ENCODE peak calls at places on chromosomes 11 and 22, in seven cellular contexts. One of them, this sample, is unnamed.

GRCh38 chr11:5123802-5124521 is 14.2 kb downstream of the OR52A5 start:
- DNase-seq in heart right ventricle: peak
- DNase-seq in NCI-H1436: peak
- DNase-seq in A549: peak
- DNase-seq in RWPE1: peak
- DNase-seq in EL: peak
- DNase-seq in HTR-8/SVneo: peak
- DNase-seq in this sample: peak

GRCh38 chr11:124864176-124864891 is 898 bp upstream of the ROBO3 start:
- DNase-seq in heart right ventricle: no peak
- DNase-seq in NCI-H1436: no peak
- DNase-seq in A549: no peak
- DNase-seq in RWPE1: no peak
- DNase-seq in EL: no peak
- DNase-seq in HTR-8/SVneo: no peak
- DNase-seq in this sample: no peak

GRCh38 chr11:57899378-57899777 is 124.3 kb upstream of the OR9Q1 start:
- DNase-seq in heart right ventricle: no peak
- DNase-seq in NCI-H1436: no peak
- DNase-seq in A549: no peak
- DNase-seq in RWPE1: no peak
- DNase-seq in EL: no peak
- DNase-seq in HTR-8/SVneo: no peak
- DNase-seq in this sample: no peak

GRCh38 chr11:32002311-32002710 is 88.6 kb upstream of the RCN1 start:
- DNase-seq in heart right ventricle: no peak
- DNase-seq in NCI-H1436: no peak
- DNase-seq in A549: no peak
- DNase-seq in RWPE1: no peak
- DNase-seq in EL: peak
- DNase-seq in HTR-8/SVneo: no peak
- DNase-seq in this sample: no peak

GRCh38 chr22:19495562-19496323 is 16.0 kb downstream of the CDC45 start:
- DNase-seq in heart right ventricle: no peak
- DNase-seq in NCI-H1436: no peak
- DNase-seq in A549: no peak
- DNase-seq in RWPE1: no peak
- DNase-seq in EL: no peak
- DNase-seq in HTR-8/SVneo: no peak
- DNase-seq in this sample: peak

GRCh38 chr22:31753005-31753633 is 700 bp upstream of the DEPDC5 start:
- DNase-seq in heart right ventricle: peak
- DNase-seq in NCI-H1436: no peak
- DNase-seq in A549: no peak
- DNase-seq in RWPE1: peak
- DNase-seq in EL: peak
- DNase-seq in HTR-8/SVneo: no peak
- DNase-seq in this sample: no peak

GRCh38 chr22:25827415-25827814 is 85.4 kb downstream of the MYO18B start:
- DNase-seq in heart right ventricle: no peak
- DNase-seq in NCI-H1436: peak
- DNase-seq in A549: no peak
- DNase-seq in RWPE1: no peak
- DNase-seq in EL: no peak
- DNase-seq in HTR-8/SVneo: no peak
- DNase-seq in this sample: no peak

GRCh38 chr11:76769645-76770586 is 13.2 kb upstream of the TSKU start:
- DNase-seq in heart right ventricle: no peak
- DNase-seq in NCI-H1436: no peak
- DNase-seq in A549: peak
- DNase-seq in RWPE1: peak
- DNase-seq in EL: peak
- DNase-seq in HTR-8/SVneo: no peak
- DNase-seq in this sample: no peak

GRCh38 chr11:62599909-62600308 is 1.8 kb downstream of the MTA2 start:
- DNase-seq in heart right ventricle: no peak
- DNase-seq in NCI-H1436: no peak
- DNase-seq in A549: no peak
- DNase-seq in RWPE1: peak
- DNase-seq in EL: no peak
- DNase-seq in HTR-8/SVneo: no peak
- DNase-seq in this sample: no peak

GRCh38 chr22:48450188-48450825 is 1377.4 kb downstream of the BRD1 start:
- DNase-seq in heart right ventricle: no peak
- DNase-seq in NCI-H1436: no peak
- DNase-seq in A549: no peak
- DNase-seq in RWPE1: no peak
- DNase-seq in EL: no peak
- DNase-seq in HTR-8/SVneo: no peak
- DNase-seq in this sample: no peak

GRCh38 chr22:48396091-48396784 is 1431.4 kb downstream of the BRD1 start:
- DNase-seq in heart right ventricle: no peak
- DNase-seq in NCI-H1436: no peak
- DNase-seq in A549: no peak
- DNase-seq in RWPE1: no peak
- DNase-seq in EL: no peak
- DNase-seq in HTR-8/SVneo: no peak
- DNase-seq in this sample: no peak

GRCh38 chr11:120017582-120017981 is 120.3 kb downstream of the TRIM29 start:
- DNase-seq in heart right ventricle: no peak
- DNase-seq in NCI-H1436: peak
- DNase-seq in A549: no peak
- DNase-seq in RWPE1: no peak
- DNase-seq in EL: no peak
- DNase-seq in HTR-8/SVneo: no peak
- DNase-seq in this sample: no peak

GRCh38 chr11:85844439-85845051 is 10.6 kb upstream of the CCDC83 start:
- DNase-seq in heart right ventricle: no peak
- DNase-seq in NCI-H1436: no peak
- DNase-seq in A549: peak
- DNase-seq in RWPE1: peak
- DNase-seq in EL: peak
- DNase-seq in HTR-8/SVneo: no peak
- DNase-seq in this sample: no peak

GRCh38 chr22:39994046-39994565 is 648 bp upstream of the FAM83F start:
- DNase-seq in heart right ventricle: no peak
- DNase-seq in NCI-H1436: no peak
- DNase-seq in A549: no peak
- DNase-seq in RWPE1: no peak
- DNase-seq in EL: no peak
- DNase-seq in HTR-8/SVneo: no peak
- DNase-seq in this sample: no peak

GRCh38 chr22:32803020-32803758 is 1.7 kb downstream of the TIMP3 start:
- DNase-seq in heart right ventricle: no peak
- DNase-seq in NCI-H1436: no peak
- DNase-seq in A549: no peak
- DNase-seq in RWPE1: peak
- DNase-seq in EL: peak
- DNase-seq in HTR-8/SVneo: no peak
- DNase-seq in this sample: no peak

GRCh38 chr11:78132475-78132874 is 7.0 kb downstream of the ALG8 start:
- DNase-seq in heart right ventricle: no peak
- DNase-seq in NCI-H1436: no peak
- DNase-seq in A549: no peak
- DNase-seq in RWPE1: no peak
- DNase-seq in EL: no peak
- DNase-seq in HTR-8/SVneo: no peak
- DNase-seq in this sample: no peak

GRCh38 chr11:31943056-31943780 is 132.1 kb upstream of the PAX6 start:
- DNase-seq in heart right ventricle: no peak
- DNase-seq in NCI-H1436: no peak
- DNase-seq in A549: no peak
- DNase-seq in RWPE1: no peak
- DNase-seq in EL: no peak
- DNase-seq in HTR-8/SVneo: no peak
- DNase-seq in this sample: no peak

GRCh38 chr11:6468712-6469495 is 4.8 kb downstream of the TRIM3 start:
- DNase-seq in heart right ventricle: peak
- DNase-seq in NCI-H1436: peak
- DNase-seq in A549: no peak
- DNase-seq in RWPE1: peak
- DNase-seq in EL: peak
- DNase-seq in HTR-8/SVneo: peak
- DNase-seq in this sample: no peak

GRCh38 chr11:93852242-93852641 is 1.8 kb upstream of the VSTM5 start:
- DNase-seq in heart right ventricle: no peak
- DNase-seq in NCI-H1436: no peak
- DNase-seq in A549: no peak
- DNase-seq in RWPE1: no peak
- DNase-seq in EL: no peak
- DNase-seq in HTR-8/SVneo: no peak
- DNase-seq in this sample: no peak

GRCh38 chr11:59669611-59670009 is 773 bp upstream of the PATL1 start:
- DNase-seq in heart right ventricle: peak
- DNase-seq in NCI-H1436: no peak
- DNase-seq in A549: no peak
- DNase-seq in RWPE1: peak
- DNase-seq in EL: peak
- DNase-seq in HTR-8/SVneo: peak
- DNase-seq in this sample: no peak

GRCh38 chr22:46941958-46942815 is 179.7 kb downstream of the TBC1D22A start:
- DNase-seq in heart right ventricle: peak
- DNase-seq in NCI-H1436: no peak
- DNase-seq in A549: no peak
- DNase-seq in RWPE1: no peak
- DNase-seq in EL: no peak
- DNase-seq in HTR-8/SVneo: no peak
- DNase-seq in this sample: no peak

GRCh38 chr11:10866893-10867331 is 9.1 kb upstream of the ZBED5 start:
- DNase-seq in heart right ventricle: no peak
- DNase-seq in NCI-H1436: no peak
- DNase-seq in A549: no peak
- DNase-seq in RWPE1: no peak
- DNase-seq in EL: peak
- DNase-seq in HTR-8/SVneo: no peak
- DNase-seq in this sample: peak

GRCh38 chr22:44363980-44364749 is 51.4 kb upstream of the SHISAL1 start:
- DNase-seq in heart right ventricle: peak
- DNase-seq in NCI-H1436: no peak
- DNase-seq in A549: no peak
- DNase-seq in RWPE1: no peak
- DNase-seq in EL: no peak
- DNase-seq in HTR-8/SVneo: no peak
- DNase-seq in this sample: no peak

GRCh38 chr11:101444164-101444563 is 139.6 kb downstream of the TRPC6 start:
- DNase-seq in heart right ventricle: no peak
- DNase-seq in NCI-H1436: no peak
- DNase-seq in A549: no peak
- DNase-seq in RWPE1: no peak
- DNase-seq in EL: peak
- DNase-seq in HTR-8/SVneo: no peak
- DNase-seq in this sample: no peak

GRCh38 chr11:45774023-45774655 is 30.8 kb upstream of the SLC35C1 start:
- DNase-seq in heart right ventricle: no peak
- DNase-seq in NCI-H1436: no peak
- DNase-seq in A549: no peak
- DNase-seq in RWPE1: no peak
- DNase-seq in EL: no peak
- DNase-seq in HTR-8/SVneo: no peak
- DNase-seq in this sample: no peak

GRCh38 chr11:116808262-116809175 is 14.6 kb downstream of the APOA4 start:
- DNase-seq in heart right ventricle: no peak
- DNase-seq in NCI-H1436: no peak
- DNase-seq in A549: no peak
- DNase-seq in RWPE1: peak
- DNase-seq in EL: peak
- DNase-seq in HTR-8/SVneo: no peak
- DNase-seq in this sample: no peak

GRCh38 chr11:118901494-118902335 is 18.0 kb downstream of the CXCR5 start:
- DNase-seq in heart right ventricle: no peak
- DNase-seq in NCI-H1436: no peak
- DNase-seq in A549: no peak
- DNase-seq in RWPE1: no peak
- DNase-seq in EL: no peak
- DNase-seq in HTR-8/SVneo: no peak
- DNase-seq in this sample: no peak

GRCh38 chr22:39443416-39443815 is 13.4 kb upstream of the MGAT3 start:
- DNase-seq in heart right ventricle: no peak
- DNase-seq in NCI-H1436: no peak
- DNase-seq in A549: no peak
- DNase-seq in RWPE1: no peak
- DNase-seq in EL: no peak
- DNase-seq in HTR-8/SVneo: no peak
- DNase-seq in this sample: no peak

GRCh38 chr22:39206491-39206890 is 38.3 kb downstream of the PDGFB start:
- DNase-seq in heart right ventricle: no peak
- DNase-seq in NCI-H1436: no peak
- DNase-seq in A549: no peak
- DNase-seq in RWPE1: no peak
- DNase-seq in EL: no peak
- DNase-seq in HTR-8/SVneo: no peak
- DNase-seq in this sample: no peak

GRCh38 chr22:18109410-18110193 is 1.0 kb upstream of the TUBA8 start:
- DNase-seq in heart right ventricle: no peak
- DNase-seq in NCI-H1436: no peak
- DNase-seq in A549: no peak
- DNase-seq in RWPE1: no peak
- DNase-seq in EL: no peak
- DNase-seq in HTR-8/SVneo: no peak
- DNase-seq in this sample: no peak

GRCh38 chr11:120660024-120660565 is 148.5 kb downstream of the GRIK4 start:
- DNase-seq in heart right ventricle: no peak
- DNase-seq in NCI-H1436: no peak
- DNase-seq in A549: peak
- DNase-seq in RWPE1: peak
- DNase-seq in EL: peak
- DNase-seq in HTR-8/SVneo: peak
- DNase-seq in this sample: no peak

GRCh38 chr11:3138178-3139085 is 26.7 kb downstream of the OSBPL5 start:
- DNase-seq in heart right ventricle: no peak
- DNase-seq in NCI-H1436: no peak
- DNase-seq in A549: no peak
- DNase-seq in RWPE1: no peak
- DNase-seq in EL: no peak
- DNase-seq in HTR-8/SVneo: no peak
- DNase-seq in this sample: no peak

GRCh38 chr11:7520011-7520942 is 6.5 kb downstream of the PPFIBP2 start:
- DNase-seq in heart right ventricle: no peak
- DNase-seq in NCI-H1436: no peak
- DNase-seq in A549: no peak
- DNase-seq in RWPE1: no peak
- DNase-seq in EL: no peak
- DNase-seq in HTR-8/SVneo: no peak
- DNase-seq in this sample: no peak

GRCh38 chr11:22626573-22627239 is 1.1 kb upstream of the FANCF start:
- DNase-seq in heart right ventricle: no peak
- DNase-seq in NCI-H1436: no peak
- DNase-seq in A549: no peak
- DNase-seq in RWPE1: no peak
- DNase-seq in EL: no peak
- DNase-seq in HTR-8/SVneo: no peak
- DNase-seq in this sample: no peak